ENCODE peak calls at places on chromosome 9, in four cellular contexts. C is stomach, V is PC-3, M is heart left ventricle. F is an unnamed sample.

GRCh38 chr9:22446589-22446949 is at the start of gene DMRTA1:
- DNase-seq in C (peak; percentile 87), V (peak; percentile 82), M (peak; percentile 82), F (peak; percentile 54)

GRCh38 chr9:16461231-16461840 is 409.1 kb downstream of the BNC2 start:
- DNase-seq in C (no peak), V (no peak), M (no peak), F (no peak)

GRCh38 chr9:26856413-26857032 is 36.1 kb downstream of the CAAP1 start:
- DNase-seq in C (no peak), V (peak; percentile 69), M (no peak), F (peak; percentile 62)

GRCh38 chr9:84366683-84367082 is 26.1 kb upstream of the SLC28A3 start:
- DNase-seq in C (no peak), V (no peak), M (no peak), F (no peak)

GRCh38 chr9:120723547-120723946 is 9.3 kb upstream of the MEGF9 start:
- DNase-seq in C (no peak), V (no peak), M (no peak), F (no peak)

GRCh38 chr9:85046475-85046874 is 376.9 kb downstream of the NTRK2 start:
- DNase-seq in C (no peak), V (no peak), M (no peak), F (no peak)

GRCh38 chr9:93225417-93225816 is 41.5 kb downstream of the WNK2 start:
- DNase-seq in C (no peak), V (no peak), M (no peak), F (no peak)

GRCh38 chr9:115117999-115118470 is at the start of gene TNC:
- DNase-seq in C (peak; percentile 36), V (peak; percentile 81), M (peak; percentile 74), F (peak; percentile 89)

GRCh38 chr9:89021154-89021803 is 30.0 kb downstream of the S1PR3 start:
- DNase-seq in C (peak; percentile 39), V (peak; percentile 87), M (peak; percentile 62), F (peak; percentile 26)
- H3K4me1 ChIP-seq in C (peaks cover 18% of the 10 kb centered on the region), V (peaks cover 30% of the 10 kb centered on the region), M (peaks cover 6% of the 10 kb centered on the region), F (no peaks in the 10 kb centered on the region)

DNA sequence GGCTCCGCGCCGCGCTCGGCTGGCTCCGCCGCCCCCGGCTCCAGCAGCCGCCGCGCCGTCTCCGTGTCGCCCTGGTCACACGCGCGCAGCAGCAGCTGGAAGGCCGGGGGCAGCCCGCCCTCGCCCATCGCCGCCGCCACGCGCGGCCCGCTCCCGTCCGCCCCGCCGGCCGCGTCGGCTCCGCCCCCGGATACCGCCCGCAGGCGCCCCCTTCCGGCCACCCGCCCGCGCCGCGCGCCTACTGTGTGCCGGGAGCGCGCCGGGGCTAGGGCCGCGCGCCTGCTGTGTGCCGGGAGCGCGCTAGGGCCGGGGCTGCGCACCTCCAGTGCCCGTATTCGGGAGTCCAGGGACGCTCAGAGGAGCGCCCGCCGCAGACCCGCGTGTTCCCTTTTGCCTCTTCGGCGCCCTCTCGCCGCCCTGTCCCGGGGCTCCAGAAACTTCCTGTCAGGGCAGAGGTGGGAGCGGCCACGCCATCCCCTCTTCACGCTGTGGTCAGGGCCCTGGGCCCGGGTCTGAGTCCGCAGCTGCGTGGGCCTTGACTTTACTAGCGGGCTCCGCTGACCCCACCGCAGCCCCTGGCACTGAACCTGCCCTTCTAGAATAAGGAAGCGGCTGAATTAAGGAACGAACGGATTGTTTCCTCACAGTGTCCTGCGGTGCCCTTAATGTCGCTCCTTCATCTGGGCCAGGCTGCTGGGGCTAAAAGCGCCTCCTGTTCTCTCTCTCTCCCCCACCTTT is at the start of gene ANKS6:
- DNase-seq in C (peak; percentile 91), V (peak; percentile 75), M (peak; percentile 75), F (peak; percentile 28)
- TF ChIP-seq CTCF in C (peak; percentile 72), V (no peak), M (peak; percentile 43), F (peak; percentile 73)

GRCh38 chr9:37333288-37333687 is 89.2 kb upstream of the GRHPR start:
- DNase-seq in C (no peak), V (no peak), M (no peak), F (no peak)

GRCh38 chr9:37332581-37332980 is 89.9 kb upstream of the GRHPR start:
- DNase-seq in C (no peak), V (no peak), M (no peak), F (no peak)

GRCh38 chr9:37329576-37329975 is 92.9 kb upstream of the GRHPR start:
- DNase-seq in C (no peak), V (peak; percentile 32), M (no peak), F (no peak)

GRCh38 chr9:37328561-37329227 is 93.8 kb upstream of the GRHPR start:
- DNase-seq in C (no peak), V (no peak), M (no peak), F (no peak)

DNA sequence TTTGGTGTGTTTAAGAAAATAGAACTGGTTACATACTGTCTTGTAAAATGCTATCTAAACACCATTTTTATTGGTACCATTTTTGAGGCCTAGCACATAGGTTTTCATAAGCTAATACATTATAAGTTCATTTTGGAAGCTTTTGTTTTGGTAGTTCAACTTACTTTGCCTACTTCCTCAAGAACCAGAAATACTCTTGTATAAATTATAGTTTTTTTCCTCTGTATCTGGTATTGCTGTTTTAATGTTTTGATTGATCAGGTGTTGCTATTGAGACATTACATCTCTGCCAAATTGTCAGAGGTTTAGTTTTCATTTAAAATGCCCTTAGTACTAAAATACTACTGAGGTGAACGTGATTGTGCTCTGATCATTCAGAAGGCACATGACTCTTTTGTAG is 90.6 kb upstream of the GRHPR start:
- DNase-seq in C (no peak), V (no peak), M (no peak), F (no peak)
- H3K4me1 ChIP-seq in C (peaks cover 3% of the 10 kb centered on the region), V (no peaks in the 10 kb centered on the region), M (no peaks in the 10 kb centered on the region), F (no peaks in the 10 kb centered on the region)

GRCh38 chr9:69932901-69933300 is 110.7 kb upstream of the MAMDC2 start:
- DNase-seq in C (no peak), V (peak; percentile 54), M (no peak), F (no peak)
- TF ChIP-seq CTCF in C (no peak), V (peak; percentile 51), M (no peak), F (peak; percentile 40)

GRCh38 chr9:86629530-86629929 is 275.3 kb upstream of the TUT7 start:
- DNase-seq in C (no peak), V (no peak), M (no peak), F (no peak)

GRCh38 chr9:86626802-86627201 is 272.6 kb upstream of the TUT7 start:
- DNase-seq in C (no peak), V (no peak), M (no peak), F (no peak)

DNA sequence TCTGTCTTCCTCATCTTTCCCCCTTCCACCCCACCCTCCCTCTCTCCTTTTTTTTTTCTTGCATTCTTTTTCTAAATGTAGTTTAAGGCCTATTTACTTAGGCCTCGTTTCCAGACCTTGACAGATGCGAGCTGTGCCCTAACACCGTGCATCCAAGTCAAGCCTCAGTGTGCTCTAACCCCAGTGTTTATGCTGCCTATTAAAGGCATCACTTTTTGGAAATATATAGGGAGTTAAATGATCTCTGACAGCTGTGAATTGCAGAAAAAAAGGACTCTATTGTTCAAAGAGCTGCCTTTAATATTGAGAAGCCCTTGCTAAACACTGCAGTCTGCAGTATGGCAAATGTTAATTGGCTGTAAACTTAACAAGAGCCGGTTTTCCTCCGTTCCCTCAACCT is 270.4 kb upstream of the TUT7 start:
- DNase-seq in C (no peak), V (no peak), M (no peak), F (no peak)
- H3K4me1 ChIP-seq in C (no peaks in the 10 kb centered on the region), V (no peaks in the 10 kb centered on the region), M (no peaks in the 10 kb centered on the region), F (no peaks in the 10 kb centered on the region)

DNA sequence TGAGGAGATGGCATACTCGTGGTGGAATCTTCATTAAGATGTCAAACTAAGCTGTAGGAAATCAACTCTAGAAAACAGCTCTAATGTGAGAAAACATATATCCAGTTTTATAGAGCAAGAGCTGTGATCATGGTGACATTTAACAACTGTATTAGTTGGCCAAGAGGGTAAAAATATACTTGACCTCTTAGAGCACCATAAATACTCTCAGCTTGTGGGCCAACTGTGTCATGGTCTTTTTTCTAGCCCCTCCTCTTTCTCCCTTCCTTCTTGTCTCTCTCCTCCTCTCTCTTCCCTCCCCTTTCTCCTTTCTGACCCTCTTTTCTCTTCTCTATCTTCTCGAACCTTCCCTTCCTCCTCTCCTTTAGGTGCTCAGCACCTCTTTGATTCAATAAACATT is 54.7 kb downstream of the TMC1 start:
- DNase-seq in C (no peak), V (no peak), M (no peak), F (no peak)
- TF ChIP-seq CTCF in C (no peak), V (no peak), M (no peak), F (no peak)

GRCh38 chr9:105244996-105245719 is 707 bp downstream of the SLC44A1 start:
- DNase-seq in C (peak; percentile 76), V (peak; percentile 49), M (peak; percentile 58), F (peak; percentile 66)

GRCh38 chr9:105246656-105247162 is 2.3 kb downstream of the SLC44A1 start:
- DNase-seq in C (no peak), V (no peak), M (no peak), F (no peak)

GRCh38 chr9:105243935-105244273 is 547 bp upstream of the SLC44A1 start:
- DNase-seq in C (no peak), V (no peak), M (no peak), F (no peak)

GRCh38 chr9:105244274-105244995 is at the start of gene SLC44A1:
- DNase-seq in C (peak; percentile 98), V (peak; percentile 90), M (peak; percentile 99), F (peak; percentile 91)

DNA sequence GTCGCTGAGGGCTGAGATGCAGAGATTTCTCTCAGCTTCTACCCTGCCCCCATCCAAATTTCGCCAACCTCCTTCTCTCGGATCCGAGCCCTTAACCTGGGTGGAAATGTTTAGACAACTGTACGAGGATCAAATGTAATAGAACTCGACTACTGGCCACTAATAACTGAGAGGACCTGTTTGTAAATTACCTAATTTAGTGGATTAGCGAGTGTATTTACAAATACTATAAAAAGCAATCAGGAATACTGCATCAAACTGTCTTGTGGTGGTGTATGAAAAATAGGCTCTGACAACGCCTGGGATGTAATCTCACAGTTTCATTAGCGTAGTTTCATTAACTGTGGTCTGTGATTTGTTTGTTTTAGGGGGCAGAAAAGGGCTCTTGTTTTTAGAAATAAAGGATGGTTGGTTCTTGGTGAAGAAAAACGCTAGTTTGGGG is 1.3 kb downstream of the SLC44A1 start:
- DNase-seq in C (no peak), V (no peak), M (no peak), F (no peak)
- H3K4me1 ChIP-seq in C (peaks cover 21% of the 10 kb centered on the region), V (peaks cover 11% of the 10 kb centered on the region), M (peaks cover 20% of the 10 kb centered on the region), F (peaks cover 12% of the 10 kb centered on the region)

GRCh38 chr9:137574192-137574591 is 4.5 kb downstream of the DPH7 start:
- DNase-seq in C (no peak), V (no peak), M (no peak), F (no peak)

GRCh38 chr9:137578518-137579258 is at the start of gene DPH7:
- DNase-seq in C (peak; percentile 97), V (peak; percentile 91), M (peak; percentile 96), F (peak; percentile 69)

GRCh38 chr9:137575725-137576411 is 2.9 kb downstream of the DPH7 start:
- DNase-seq in C (no peak), V (no peak), M (peak; percentile 61), F (no peak)

GRCh38 chr9:137579259-137579604 is 507 bp upstream of the DPH7 start:
- DNase-seq in C (no peak), V (no peak), M (no peak), F (no peak)

GRCh38 chr9:137575382-137575724 is 3.4 kb downstream of the DPH7 start:
- DNase-seq in C (no peak), V (no peak), M (no peak), F (no peak)
- TF ChIP-seq CTCF in C (no peak), V (no peak), M (no peak), F (no peak)

GRCh38 chr9:36143242-36143641 is 6.7 kb downstream of the GLIPR2 start:
- DNase-seq in C (no peak), V (no peak), M (no peak), F (no peak)
- H3K4me1 ChIP-seq in C (peaks cover 76% of the 10 kb centered on the region), V (peaks cover 15% of the 10 kb centered on the region), M (no peaks in the 10 kb centered on the region), F (peaks cover 3% of the 10 kb centered on the region)